ENCODE peak calls at places on chromosomes 1 and 21, in four cellular contexts. E is HCT116, T is cardiac fibroblast, G is endodermal cell. R is an unnamed sample.

GRCh38 chr21:45224189-45224938 is 63.3 kb downstream of the POFUT2 start:
- DNase-seq in E (no peak), T (no peak), G (no peak), R (no peak)

GRCh38 chr1:158028956-158029355 is 35.5 kb downstream of the KIRREL1 start:
- DNase-seq in E (no peak), T (peak; percentile 55), G (no peak), R (no peak)

GRCh38 chr1:48251323-48251722 is 28.8 kb downstream of the SLC5A9 start:
- DNase-seq in E (no peak), T (no peak), G (no peak), R (no peak)

GRCh38 chr1:148263128-148263905 is 111.2 kb upstream of the NBPF11 start:
- DNase-seq in E (peak; percentile 99), T (peak; percentile 68), G (peak; percentile 95), R (peak; percentile 87)

GRCh38 chr1:234699795-234700665 is 90.1 kb upstream of the IRF2BP2 start:
- DNase-seq in E (peak; percentile 10), T (peak; percentile 60), G (no peak), R (peak; percentile 53)

GRCh38 chr1:71745326-71745725 is 537.0 kb downstream of the NEGR1 start:
- DNase-seq in E (no peak), T (no peak), G (no peak), R (no peak)

GRCh38 chr1:152811671-152812070 is at the start of gene LCE1B:
- DNase-seq in E (no peak), T (no peak), G (no peak), R (no peak)

GRCh38 chr1:24166988-24167387 is 20.1 kb downstream of the IFNLR1 start:
- DNase-seq in E (no peak), T (no peak), G (peak; percentile 8), R (no peak)

GRCh38 chr1:156149374-156150106 is 3.8 kb upstream of the SEMA4A start:
- DNase-seq in E (no peak), T (no peak), G (peak; percentile 96), R (no peak)

GRCh38 chr1:36321119-36321951 is 2.1 kb downstream of the EVA1B start:
- DNase-seq in E (peak; percentile 77), T (peak; percentile 97), G (peak; percentile 97), R (peak; percentile 87)

GRCh38 chr1:29499101-29499650 is 262.9 kb downstream of the PTPRU start:
- DNase-seq in E (no peak), T (no peak), G (no peak), R (no peak)

GRCh38 chr1:5758859-5759578 is 233.2 kb downstream of the NPHP4 start:
- DNase-seq in E (no peak), T (no peak), G (no peak), R (no peak)

GRCh38 chr1:114024049-114024448 is 44.8 kb downstream of the OLFML3 start:
- DNase-seq in E (no peak), T (no peak), G (peak; percentile 71), R (no peak)

GRCh38 chr1:27868932-27869718 is 3.2 kb upstream of the THEMIS2 start:
- DNase-seq in E (no peak), T (no peak), G (no peak), R (no peak)

GRCh38 chr21:46477765-46478164 is 19.1 kb downstream of the DIP2A start:
- DNase-seq in E (no peak), T (peak; percentile 29), G (no peak), R (no peak)

GRCh38 chr1:167344112-167344511 is 123.4 kb downstream of the POU2F1 start:
- DNase-seq in E (no peak), T (peak; percentile 2), G (no peak), R (peak; percentile 16)

GRCh38 chr1:25770541-25771245 is 29.3 kb upstream of the SELENON start:
- DNase-seq in E (no peak), T (no peak), G (no peak), R (no peak)

GRCh38 chr1:192905049-192905448 is 96.2 kb downstream of the RGS2 start:
- DNase-seq in E (no peak), T (peak; percentile 66), G (no peak), R (peak; percentile 28)

GRCh38 chr21:27220416-27220815 is 253.5 kb upstream of the ADAMTS5 start:
- DNase-seq in E (no peak), T (no peak), G (no peak), R (no peak)

GRCh38 chr1:17575786-17576584 is 36.5 kb downstream of the ARHGEF10L start:
- DNase-seq in E (no peak), T (no peak), G (no peak), R (no peak)

GRCh38 chr1:61930246-61930645 is 188.0 kb downstream of the PATJ start:
- DNase-seq in E (no peak), T (no peak), G (no peak), R (no peak)

GRCh38 chr1:47444578-47445465 is 7.0 kb downstream of the FOXD2 start:
- DNase-seq in E (no peak), T (no peak), G (peak; percentile 81), R (no peak)

GRCh38 chr1:201882665-201883132 is 6.0 kb upstream of the SHISA4 start:
- DNase-seq in E (peak; percentile 71), T (no peak), G (no peak), R (peak; percentile 52)

GRCh38 chr1:43329995-43330751 is 7.4 kb upstream of the MPL start:
- DNase-seq in E (no peak), T (peak; percentile 86), G (peak; percentile 85), R (peak; percentile 41)

GRCh38 chr1:84855168-84855567 is 37.8 kb downstream of the LPAR3 start:
- DNase-seq in E (no peak), T (peak; percentile 64), G (no peak), R (no peak)

GRCh38 chr1:112706505-112707216 is at the start of gene RHOC:
- DNase-seq in E (no peak), T (peak; percentile 52), G (peak; percentile 87), R (no peak)

GRCh38 chr1:230426246-230427101 is at the start of gene PGBD5:
- DNase-seq in E (no peak), T (peak; percentile 61), G (peak; percentile 96), R (peak; percentile 12)

GRCh38 chr1:232886304-232886703 is 64.1 kb upstream of the NTPCR start:
- DNase-seq in E (no peak), T (no peak), G (no peak), R (no peak)

GRCh38 chr21:31176080-31176551 is 137.8 kb upstream of the KRTAP19-8 start:
- DNase-seq in E (no peak), T (no peak), G (no peak), R (no peak)

GRCh38 chr21:31176725-31177124 is 138.4 kb upstream of the KRTAP19-8 start:
- DNase-seq in E (no peak), T (no peak), G (no peak), R (no peak)

GRCh38 chr21:31173881-31174555 is 135.7 kb upstream of the KRTAP19-8 start:
- DNase-seq in E (no peak), T (peak; percentile 33), G (no peak), R (no peak)

DNA sequence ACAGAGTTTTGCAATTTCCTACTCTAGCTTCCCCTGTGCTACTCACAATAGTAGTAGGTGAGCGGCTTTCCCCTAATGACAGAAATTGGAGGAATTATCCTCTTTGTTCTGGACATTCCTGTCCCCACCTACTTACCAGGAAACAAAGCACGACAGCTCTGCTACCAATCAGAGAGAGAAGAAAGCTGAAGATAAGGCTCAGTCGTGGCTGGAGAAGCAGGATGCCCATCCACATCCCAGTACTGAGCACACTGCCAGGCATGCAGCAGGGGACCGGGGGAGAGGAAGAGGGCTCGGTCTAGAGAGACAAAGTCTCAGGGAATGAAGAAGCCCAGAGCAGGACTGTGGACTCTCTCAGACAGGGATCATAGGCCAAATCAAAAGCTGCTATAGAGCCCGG is 134.1 kb upstream of the KRTAP19-8 start:
- DNase-seq in E (no peak), T (no peak), G (peak; percentile 59), R (no peak)
- H3K4me3 ChIP-seq in E (no peak overlapping the region), T (no peak overlapping the region), G (no peak overlapping the region), R (no peak overlapping the region)

DNA sequence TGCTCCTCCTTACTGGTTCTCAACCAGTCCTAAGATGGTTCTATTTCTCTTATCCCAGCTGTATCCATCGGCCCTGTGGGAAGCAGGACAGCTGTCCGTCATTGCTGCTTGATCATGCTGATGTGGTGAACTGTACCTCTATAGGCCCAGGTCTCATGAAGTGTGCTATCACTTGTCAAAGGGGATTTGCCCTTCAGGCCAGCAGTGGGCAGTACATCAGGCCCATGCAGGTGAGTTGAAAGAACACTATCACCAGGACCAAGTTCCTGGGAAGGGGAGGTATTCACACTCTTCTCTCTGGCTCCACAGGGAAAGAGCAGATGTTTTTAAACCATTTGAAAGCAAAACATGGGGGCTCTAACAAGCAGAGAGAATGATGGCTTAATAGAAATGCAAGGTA is 302.6 kb downstream of the PAPPA2 start:
- DNase-seq in E (no peak), T (no peak), G (peak; percentile 75), R (no peak)
- H3K4me3 ChIP-seq in E (no peak overlapping the region), T (no peak overlapping the region), G (no peak overlapping the region), R (no peak overlapping the region)

DNA sequence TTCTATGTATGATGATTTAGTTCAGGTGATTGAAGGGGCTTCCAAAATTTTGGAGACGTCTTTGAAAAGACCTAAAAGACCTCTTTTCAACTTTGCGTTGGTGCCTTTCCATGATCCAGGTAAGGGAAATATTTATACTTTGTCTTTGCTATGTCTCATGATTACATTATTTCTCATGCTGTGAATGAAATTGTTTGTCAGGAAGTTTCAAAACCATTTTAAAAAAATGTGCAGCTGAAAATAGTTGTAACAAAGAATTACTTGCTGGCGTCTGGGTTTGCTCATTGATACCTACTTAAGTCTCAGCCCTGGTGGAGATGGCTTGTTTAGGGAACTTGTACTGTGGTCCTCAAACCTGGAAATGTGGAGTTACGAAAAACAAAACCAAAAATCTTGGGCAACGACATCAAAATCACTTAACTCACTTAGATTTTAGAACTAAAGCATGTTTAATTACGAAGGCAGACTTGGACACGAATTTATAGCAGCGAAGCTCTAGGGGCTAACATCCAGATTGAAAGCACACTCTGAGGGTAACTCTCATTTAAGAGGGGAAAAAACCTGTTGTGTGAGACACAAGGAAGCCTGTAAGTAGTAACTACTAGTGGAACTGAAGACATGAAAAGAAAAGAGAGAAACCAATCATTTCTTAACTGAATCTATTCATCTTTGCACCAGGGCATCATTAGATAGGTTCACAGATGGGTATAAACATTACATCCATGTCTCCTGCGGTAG is 907 bp downstream of the HMCN1 start:
- DNase-seq in E (no peak), T (peak; percentile 38), G (no peak), R (no peak)
- H3K4me3 ChIP-seq in E (peak overlapping the region; percentile 54), T (peak overlapping the region; percentile 61), G (peak overlapping the region; percentile 75), R (peak overlapping the region; percentile 51)

DNA sequence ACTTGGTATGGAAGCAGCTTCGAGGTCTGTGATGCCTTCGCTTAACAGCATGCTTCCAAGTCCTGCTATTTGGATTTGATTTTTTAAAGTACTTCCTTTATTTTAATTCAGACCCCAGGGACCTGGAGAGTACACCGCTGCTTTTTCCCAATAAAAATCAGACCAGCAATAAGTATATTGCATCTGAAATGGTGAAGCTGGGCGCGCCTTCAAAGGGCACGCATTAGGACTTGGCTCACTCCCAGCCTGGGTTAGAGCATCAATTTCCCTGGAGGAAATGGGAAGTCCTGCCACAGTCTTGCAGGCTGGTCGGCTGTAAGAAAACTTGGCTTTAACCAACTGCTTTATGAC is 325.1 kb downstream of the RRAGC start:
- DNase-seq in E (no peak), T (no peak), G (no peak), R (no peak)
- H3K4me3 ChIP-seq in E (no peak overlapping the region), T (no peak overlapping the region), G (no peak overlapping the region), R (no peak overlapping the region)

GRCh38 chr1:93878501-93878888 is 511 bp downstream of the DNTTIP2 start:
- DNase-seq in E (peak; percentile 35), T (peak; percentile 7), G (no peak), R (no peak)

GRCh38 chr1:93874025-93874651 is 4.9 kb downstream of the DNTTIP2 start:
- DNase-seq in E (no peak), T (peak; percentile 74), G (no peak), R (peak; percentile 15)

GRCh38 chr1:93878889-93879586 is at the start of gene DNTTIP2:
- DNase-seq in E (peak; percentile 79), T (peak; percentile 92), G (peak; percentile 97), R (peak; percentile 63)

GRCh38 chr1:93877529-93877928 is 1.5 kb downstream of the DNTTIP2 start:
- DNase-seq in E (no peak), T (no peak), G (no peak), R (no peak)

GRCh38 chr1:93876284-93876683 is 2.7 kb downstream of the DNTTIP2 start:
- DNase-seq in E (no peak), T (no peak), G (no peak), R (no peak)
- H3K4me3 ChIP-seq in E (no peak overlapping the region), T (no peak overlapping the region), G (peak overlapping the region; percentile 70), R (no peak overlapping the region)

R was measured in skeletal muscle cell.